ENCODE peak calls at places on chromosomes 1 and 21, in nine cellular contexts. G is GM23338, N is SK-N-SH, P is OCI-LY7, S is neural progenitor cell, O is HCT116, J is MM.1S, C is PC-3, B is GM23248. L is an unnamed sample.

GRCh38 chr1:172359531-172359991 is 60.9 kb upstream of the C1orf105 start:
- DNase-seq in G (no peak), N (no peak), P (no peak), S (no peak), O (no peak), J (no peak), C (peak; percentile 98), B (peak; percentile 62), L (peak; percentile 77)

GRCh38 chr1:85315789-85316188 is 39.4 kb upstream of the BCL10 start:
- DNase-seq in G (no peak), N (no peak), P (no peak), S (no peak), O (no peak), J (no peak), C (no peak), B (no peak), L (no peak)

GRCh38 chr1:67534627-67535065 is 104.4 kb upstream of the SERBP1 start:
- DNase-seq in G (no peak), N (no peak), P (no peak), S (no peak), O (no peak), J (no peak), C (no peak), B (peak; percentile 52), L (peak; percentile 76)

GRCh38 chr1:186899977-186900376 is 71.2 kb downstream of the PLA2G4A start:
- DNase-seq in G (no peak), N (no peak), P (no peak), S (no peak), O (no peak), J (no peak), C (no peak), B (peak; percentile 51), L (no peak)

GRCh38 chr1:153494976-153495535 is 34.6 kb upstream of the S100A7 start:
- DNase-seq in G (peak; percentile 99), N (peak; percentile 79), P (peak; percentile 70), S (peak; percentile 92), O (peak; percentile 56), J (peak; percentile 67), C (peak; percentile 88), B (peak; percentile 70), L (peak; percentile 86)

GRCh38 chr1:224333309-224333926 is 3.4 kb upstream of the NVL start:
- DNase-seq in G (peak; percentile 81), N (peak; percentile 57), P (peak; percentile 84), S (peak; percentile 66), O (peak; percentile 57), J (peak; percentile 81), C (peak; percentile 86), B (peak; percentile 72), L (peak; percentile 62)

GRCh38 chr1:241808265-241808664 is 39.7 kb upstream of the EXO1 start:
- DNase-seq in G (no peak), N (no peak), P (no peak), S (no peak), O (no peak), J (no peak), C (no peak), B (no peak), L (peak; percentile 6)

GRCh38 chr1:93692001-93692400 is 10.4 kb upstream of the BCAR3 start:
- DNase-seq in G (no peak), N (no peak), P (peak; percentile 64), S (no peak), O (no peak), J (no peak), C (no peak), B (no peak), L (no peak)

GRCh38 chr1:27399251-27399885 is 6.9 kb downstream of the GPR3 start:
- DNase-seq in G (no peak), N (peak; percentile 22), P (no peak), S (peak; percentile 22), O (no peak), J (no peak), C (no peak), B (no peak), L (no peak)

GRCh38 chr1:174726167-174726879 is 273.4 kb upstream of the CACYBP start:
- DNase-seq in G (peak; percentile 61), N (no peak), P (peak; percentile 60), S (peak; percentile 39), O (peak; percentile 10), J (peak; percentile 57), C (peak; percentile 37), B (peak; percentile 67), L (peak; percentile 37)

GRCh38 chr1:184260382-184260781 is 126.4 kb upstream of the C1orf21 start:
- DNase-seq in G (no peak), N (no peak), P (no peak), S (no peak), O (no peak), J (no peak), C (peak; percentile 3), B (peak; percentile 85), L (no peak)

GRCh38 chr21:41360072-41360821 is 1.6 kb upstream of the MX2 start:
- DNase-seq in G (peak; percentile 49), N (no peak), P (peak; percentile 47), S (peak; percentile 50), O (no peak), J (no peak), C (peak; percentile 66), B (peak; percentile 74), L (no peak)

GRCh38 chr1:81470250-81470649 is 330.5 kb upstream of the ADGRL2 start:
- DNase-seq in G (no peak), N (no peak), P (no peak), S (no peak), O (no peak), J (no peak), C (no peak), B (no peak), L (no peak)

GRCh38 chr1:115107501-115108260 is 18.4 kb upstream of the TSPAN2 start:
- DNase-seq in G (no peak), N (no peak), P (no peak), S (no peak), O (no peak), J (no peak), C (no peak), B (peak; percentile 78), L (peak; percentile 54)

GRCh38 chr1:2049517-2050481 is at the start of gene PRKCZ:
- DNase-seq in G (peak; percentile 96), N (peak; percentile 97), P (peak; percentile 94), S (peak; percentile 97), O (peak; percentile 73), J (no peak), C (peak; percentile 99), B (peak; percentile 17), L (peak; percentile 97)

GRCh38 chr1:192658255-192658654 is 22.3 kb downstream of the RGS13 start:
- DNase-seq in G (no peak), N (no peak), P (no peak), S (no peak), O (no peak), J (no peak), C (no peak), B (no peak), L (no peak)
- TF ChIP-seq EZH2phosphoT487 in G (no peak), N (no peak), P (no peak), S (no peak), O (no peak), J (no peak), C (no peak), B (no peak), L (no peak)

GRCh38 chr1:62194651-62195282 is at the start of gene L1TD1:
- DNase-seq in G (peak; percentile 99), N (peak; percentile 25), P (no peak), S (peak; percentile 88), O (no peak), J (no peak), C (no peak), B (peak; percentile 9), L (peak; percentile 60)
- H3K4me3 ChIP-seq in G (peak within 1 kb of the TSS; percentile 78), N (no peak within 1 kb of the TSS), P (no peak within 1 kb of the TSS), S (peak within 1 kb of the TSS; percentile 71), O (no peak within 1 kb of the TSS), J (no peak within 1 kb of the TSS), C (no peak within 1 kb of the TSS), B (no peak within 1 kb of the TSS), L (no peak within 1 kb of the TSS)

GRCh38 chr1:205800470-205800869 is 12.5 kb downstream of the SLC41A1 start:
- DNase-seq in G (no peak), N (no peak), P (no peak), S (no peak), O (no peak), J (no peak), C (no peak), B (no peak), L (no peak)
- H3K36me3 ChIP-seq in G (no peaks in the 10 kb centered on the region), N (peaks cover 33% of the 10 kb centered on the region), P (no peaks in the 10 kb centered on the region), S (no peaks in the 10 kb centered on the region), O (peaks cover 6% of the 10 kb centered on the region), J (no peaks in the 10 kb centered on the region), C (peaks cover 12% of the 10 kb centered on the region), B (peaks cover 5% of the 10 kb centered on the region), L (no peaks in the 10 kb centered on the region)

GRCh38 chr1:21229246-21230000 is 52.7 kb upstream of the EIF4G3 start:
- DNase-seq in G (no peak), N (no peak), P (no peak), S (no peak), O (no peak), J (no peak), C (peak; percentile 55), B (peak; percentile 67), L (no peak)
- TF ChIP-seq EZH2phosphoT487 in G (no peak), N (no peak), P (no peak), S (no peak), O (no peak), J (no peak), C (no peak), B (no peak), L (no peak)

GRCh38 chr1:32612189-32612881 is 38.0 kb downstream of the ZBTB8OS start:
- DNase-seq in G (peak; percentile 95), N (peak; percentile 94), P (no peak), S (peak; percentile 91), O (peak; percentile 62), J (no peak), C (peak; percentile 87), B (peak; percentile 95), L (peak; percentile 89)
- H3K4me3 ChIP-seq in G (peak overlapping the region; percentile 53), N (peak overlapping the region; percentile 73), P (no peak overlapping the region), S (peak overlapping the region; percentile 44), O (peak overlapping the region; percentile 74), J (no peak overlapping the region), C (peak overlapping the region; percentile 89), B (peak overlapping the region; percentile 76), L (peak overlapping the region; percentile 8)

GRCh38 chr1:6591222-6591621 is 11.4 kb downstream of the ZBTB48 start:
- DNase-seq in G (no peak), N (no peak), P (no peak), S (no peak), O (no peak), J (no peak), C (no peak), B (no peak), L (no peak)
- H3K36me3 ChIP-seq in G (peaks cover 9% of the 10 kb centered on the region), N (peaks cover 45% of the 10 kb centered on the region), P (peaks cover 57% of the 10 kb centered on the region), S (no peaks in the 10 kb centered on the region), O (peaks cover 19% of the 10 kb centered on the region), J (peaks cover 3% of the 10 kb centered on the region), C (peaks cover 61% of the 10 kb centered on the region), B (peaks cover 29% of the 10 kb centered on the region), L (no peaks in the 10 kb centered on the region)